ENCODE peak calls at places on chromosomes 16 and 17, in eight cellular contexts. One of them, this sample, is unnamed.

GRCh38 chr17:79457889-79458288 is 153.0 kb downstream of the RBFOX3 start:
- DNase-seq in mammary epithelial cell: no peak
- DNase-seq in GM23248: no peak
- DNase-seq in sigmoid colon: no peak
- DNase-seq in SK-N-MC: no peak
- DNase-seq in fibroblast of pulmonary artery: no peak
- DNase-seq in HCT116: no peak
- DNase-seq in prostate gland: no peak
- DNase-seq in this sample: no peak

GRCh38 chr17:32881054-32881453 is 4.1 kb upstream of the MYO1D start:
- DNase-seq in mammary epithelial cell: no peak
- DNase-seq in GM23248: peak
- DNase-seq in sigmoid colon: no peak
- DNase-seq in SK-N-MC: no peak
- DNase-seq in fibroblast of pulmonary artery: no peak
- DNase-seq in HCT116: no peak
- DNase-seq in prostate gland: no peak
- DNase-seq in this sample: no peak

GRCh38 chr17:1997146-1997586 is 28.0 kb downstream of the RTN4RL1 start:
- DNase-seq in mammary epithelial cell: peak
- DNase-seq in GM23248: no peak
- DNase-seq in sigmoid colon: no peak
- DNase-seq in SK-N-MC: no peak
- DNase-seq in fibroblast of pulmonary artery: no peak
- DNase-seq in HCT116: no peak
- DNase-seq in prostate gland: peak
- DNase-seq in this sample: no peak

GRCh38 chr17:75124041-75124818 is 7.3 kb downstream of the NT5C start:
- DNase-seq in mammary epithelial cell: peak
- DNase-seq in GM23248: peak
- DNase-seq in sigmoid colon: no peak
- DNase-seq in SK-N-MC: no peak
- DNase-seq in fibroblast of pulmonary artery: peak
- DNase-seq in HCT116: peak
- DNase-seq in prostate gland: peak
- DNase-seq in this sample: peak

GRCh38 chr16:65740716-65741115 is 618.9 kb upstream of the CDH11 start:
- DNase-seq in mammary epithelial cell: no peak
- DNase-seq in GM23248: peak
- DNase-seq in sigmoid colon: no peak
- DNase-seq in SK-N-MC: no peak
- DNase-seq in fibroblast of pulmonary artery: peak
- DNase-seq in HCT116: no peak
- DNase-seq in prostate gland: no peak
- DNase-seq in this sample: peak

GRCh38 chr16:70662991-70663523 is 16.7 kb downstream of the IL34 start:
- DNase-seq in mammary epithelial cell: no peak
- DNase-seq in GM23248: no peak
- DNase-seq in sigmoid colon: peak
- DNase-seq in SK-N-MC: no peak
- DNase-seq in fibroblast of pulmonary artery: no peak
- DNase-seq in HCT116: no peak
- DNase-seq in prostate gland: no peak
- DNase-seq in this sample: no peak

GRCh38 chr17:9360610-9361571 is 214.7 kb downstream of the STX8 start:
- DNase-seq in mammary epithelial cell: peak
- DNase-seq in GM23248: peak
- DNase-seq in sigmoid colon: peak
- DNase-seq in SK-N-MC: no peak
- DNase-seq in fibroblast of pulmonary artery: peak
- DNase-seq in HCT116: no peak
- DNase-seq in prostate gland: no peak
- DNase-seq in this sample: peak

GRCh38 chr17:77388384-77389306 is 247.9 kb downstream of the SEC14L1 start:
- DNase-seq in mammary epithelial cell: no peak
- DNase-seq in GM23248: peak
- DNase-seq in sigmoid colon: no peak
- DNase-seq in SK-N-MC: no peak
- DNase-seq in fibroblast of pulmonary artery: no peak
- DNase-seq in HCT116: no peak
- DNase-seq in prostate gland: no peak
- DNase-seq in this sample: no peak

GRCh38 chr16:75311383-75311938 is 60.0 kb upstream of the BCAR1 start:
- DNase-seq in mammary epithelial cell: no peak
- DNase-seq in GM23248: peak
- DNase-seq in sigmoid colon: peak
- DNase-seq in SK-N-MC: no peak
- DNase-seq in fibroblast of pulmonary artery: peak
- DNase-seq in HCT116: no peak
- DNase-seq in prostate gland: no peak
- DNase-seq in this sample: peak

GRCh38 chr16:1152123-1152638 is 725 bp upstream of the CACNA1H start:
- DNase-seq in mammary epithelial cell: no peak
- DNase-seq in GM23248: peak
- DNase-seq in sigmoid colon: peak
- DNase-seq in SK-N-MC: no peak
- DNase-seq in fibroblast of pulmonary artery: no peak
- DNase-seq in HCT116: no peak
- DNase-seq in prostate gland: no peak
- DNase-seq in this sample: no peak

GRCh38 chr16:88975511-88976061 is 1.4 kb downstream of the CBFA2T3 start:
- DNase-seq in mammary epithelial cell: no peak
- DNase-seq in GM23248: peak
- DNase-seq in sigmoid colon: no peak
- DNase-seq in SK-N-MC: no peak
- DNase-seq in fibroblast of pulmonary artery: no peak
- DNase-seq in HCT116: no peak
- DNase-seq in prostate gland: no peak
- DNase-seq in this sample: no peak

GRCh38 chr17:19876524-19877161 is 8.9 kb upstream of the ULK2 start:
- DNase-seq in mammary epithelial cell: no peak
- DNase-seq in GM23248: no peak
- DNase-seq in sigmoid colon: peak
- DNase-seq in SK-N-MC: no peak
- DNase-seq in fibroblast of pulmonary artery: no peak
- DNase-seq in HCT116: no peak
- DNase-seq in prostate gland: no peak
- DNase-seq in this sample: no peak

GRCh38 chr16:4989391-4990006 is 31.4 kb downstream of the SEC14L5 start:
- DNase-seq in mammary epithelial cell: no peak
- DNase-seq in GM23248: no peak
- DNase-seq in sigmoid colon: no peak
- DNase-seq in SK-N-MC: no peak
- DNase-seq in fibroblast of pulmonary artery: no peak
- DNase-seq in HCT116: no peak
- DNase-seq in prostate gland: no peak
- DNase-seq in this sample: no peak

GRCh38 chr17:17994770-17995169 is 22.1 kb downstream of the DRC3 start:
- DNase-seq in mammary epithelial cell: no peak
- DNase-seq in GM23248: peak
- DNase-seq in sigmoid colon: no peak
- DNase-seq in SK-N-MC: no peak
- DNase-seq in fibroblast of pulmonary artery: no peak
- DNase-seq in HCT116: no peak
- DNase-seq in prostate gland: no peak
- DNase-seq in this sample: peak

GRCh38 chr16:50384500-50385122 is 15.8 kb upstream of the BRD7 start:
- DNase-seq in mammary epithelial cell: no peak
- DNase-seq in GM23248: no peak
- DNase-seq in sigmoid colon: no peak
- DNase-seq in SK-N-MC: no peak
- DNase-seq in fibroblast of pulmonary artery: no peak
- DNase-seq in HCT116: no peak
- DNase-seq in prostate gland: no peak
- DNase-seq in this sample: no peak

GRCh38 chr16:50386139-50386538 is 17.4 kb upstream of the BRD7 start:
- DNase-seq in mammary epithelial cell: no peak
- DNase-seq in GM23248: no peak
- DNase-seq in sigmoid colon: no peak
- DNase-seq in SK-N-MC: no peak
- DNase-seq in fibroblast of pulmonary artery: no peak
- DNase-seq in HCT116: no peak
- DNase-seq in prostate gland: no peak
- DNase-seq in this sample: no peak

GRCh38 chr16:50388491-50388890 is 19.7 kb upstream of the BRD7 start:
- DNase-seq in mammary epithelial cell: no peak
- DNase-seq in GM23248: no peak
- DNase-seq in sigmoid colon: no peak
- DNase-seq in SK-N-MC: no peak
- DNase-seq in fibroblast of pulmonary artery: no peak
- DNase-seq in HCT116: no peak
- DNase-seq in prostate gland: no peak
- DNase-seq in this sample: no peak

GRCh38 chr16:50389900-50390896 is 21.4 kb upstream of the BRD7 start:
- DNase-seq in mammary epithelial cell: no peak
- DNase-seq in GM23248: no peak
- DNase-seq in sigmoid colon: no peak
- DNase-seq in SK-N-MC: no peak
- DNase-seq in fibroblast of pulmonary artery: no peak
- DNase-seq in HCT116: no peak
- DNase-seq in prostate gland: no peak
- DNase-seq in this sample: no peak

GRCh38 chr16:50386819-50387218 is 18.0 kb upstream of the BRD7 start:
- DNase-seq in mammary epithelial cell: no peak
- DNase-seq in GM23248: no peak
- DNase-seq in sigmoid colon: no peak
- DNase-seq in SK-N-MC: no peak
- DNase-seq in fibroblast of pulmonary artery: no peak
- DNase-seq in HCT116: no peak
- DNase-seq in prostate gland: no peak
- DNase-seq in this sample: no peak
- H3K4me3 ChIP-seq in mammary epithelial cell: no peak
- H3K4me3 ChIP-seq in GM23248: no peak
- H3K4me3 ChIP-seq in sigmoid colon: no peak
- H3K4me3 ChIP-seq in SK-N-MC: no peak
- H3K4me3 ChIP-seq in fibroblast of pulmonary artery: no peak
- H3K4me3 ChIP-seq in HCT116: no peak
- H3K4me3 ChIP-seq in prostate gland: no peak
- H3K4me3 ChIP-seq in this sample: no peak

DNA sequence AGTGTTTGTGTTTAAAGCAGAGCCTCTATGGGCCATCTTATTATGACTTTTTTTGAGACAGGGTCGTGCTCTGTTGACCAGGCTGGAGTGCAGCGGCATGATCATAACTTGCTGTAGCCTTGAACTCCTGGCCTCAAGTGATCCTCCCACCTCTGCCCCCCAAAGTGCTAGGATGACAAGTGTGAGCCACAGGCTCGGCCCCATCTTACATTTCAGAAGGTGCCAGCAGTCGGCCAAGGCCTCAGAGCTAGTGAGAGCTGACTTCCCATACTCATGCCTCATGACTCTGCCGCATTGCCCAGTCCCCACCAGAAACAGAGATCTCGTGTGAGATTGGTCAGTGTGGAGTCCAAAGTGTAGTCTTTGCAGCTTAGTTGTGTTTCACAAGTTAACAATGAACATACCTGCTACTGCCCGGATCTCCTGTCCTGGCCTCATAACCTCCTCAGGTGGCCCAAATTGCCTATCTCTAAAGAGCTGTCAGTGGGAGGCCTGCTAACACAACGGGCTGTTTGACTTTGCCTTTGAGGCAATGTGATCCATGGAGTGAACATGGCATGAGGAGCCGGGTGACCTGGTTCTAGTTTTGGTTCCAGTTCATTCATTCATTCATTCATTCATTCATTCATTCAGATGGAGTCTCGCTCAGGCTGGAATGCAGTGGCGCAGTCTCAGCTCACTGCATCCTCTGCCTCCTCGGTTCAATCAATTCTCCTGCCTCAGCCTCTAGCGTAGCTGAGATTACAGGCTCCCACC is 13.7 kb downstream of the MINK1 start:
- DNase-seq in mammary epithelial cell: no peak
- DNase-seq in GM23248: no peak
- DNase-seq in sigmoid colon: no peak
- DNase-seq in SK-N-MC: no peak
- DNase-seq in fibroblast of pulmonary artery: no peak
- DNase-seq in HCT116: no peak
- DNase-seq in prostate gland: no peak
- DNase-seq in this sample: no peak
- H3K4me3 ChIP-seq in mammary epithelial cell: no peak
- H3K4me3 ChIP-seq in GM23248: no peak
- H3K4me3 ChIP-seq in sigmoid colon: no peak
- H3K4me3 ChIP-seq in SK-N-MC: no peak
- H3K4me3 ChIP-seq in fibroblast of pulmonary artery: no peak
- H3K4me3 ChIP-seq in HCT116: no peak
- H3K4me3 ChIP-seq in prostate gland: no peak
- H3K4me3 ChIP-seq in this sample: no peak

DNA sequence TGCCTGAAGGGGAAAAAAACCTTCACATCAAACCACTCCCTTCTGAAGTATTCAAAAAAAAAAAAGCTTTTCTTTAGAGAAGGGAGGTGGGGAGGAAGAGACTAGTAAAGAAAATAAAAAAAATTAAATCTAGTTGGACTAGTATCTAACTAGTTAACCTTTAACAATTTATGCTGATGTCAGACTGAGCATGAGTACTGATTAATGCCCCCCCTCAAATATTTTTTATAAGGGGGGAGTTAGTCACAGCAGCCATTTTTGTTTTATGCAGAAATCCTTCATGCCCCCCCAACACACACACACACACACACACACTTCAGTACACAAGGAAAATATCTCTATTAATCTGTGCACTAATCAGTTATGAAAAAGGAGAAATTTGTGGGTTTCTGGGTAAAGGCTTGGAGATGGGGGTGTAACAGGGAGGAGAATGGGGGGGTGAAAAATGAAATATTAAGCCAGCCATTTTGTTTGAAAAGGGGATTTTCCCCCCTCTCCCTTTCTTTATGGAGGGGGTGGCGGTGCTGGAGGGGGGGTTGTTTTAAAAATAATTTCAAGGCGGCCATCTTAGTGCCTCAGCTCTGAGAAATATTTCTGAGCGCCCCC is 4.7 kb upstream of the CHD3 start:
- DNase-seq in mammary epithelial cell: no peak
- DNase-seq in GM23248: peak
- DNase-seq in sigmoid colon: no peak
- DNase-seq in SK-N-MC: no peak
- DNase-seq in fibroblast of pulmonary artery: peak
- DNase-seq in HCT116: no peak
- DNase-seq in prostate gland: no peak
- DNase-seq in this sample: peak
- H3K4me3 ChIP-seq in mammary epithelial cell: peak
- H3K4me3 ChIP-seq in GM23248: peak
- H3K4me3 ChIP-seq in sigmoid colon: peak
- H3K4me3 ChIP-seq in SK-N-MC: peak
- H3K4me3 ChIP-seq in fibroblast of pulmonary artery: peak
- H3K4me3 ChIP-seq in HCT116: peak
- H3K4me3 ChIP-seq in prostate gland: peak
- H3K4me3 ChIP-seq in this sample: peak

DNA sequence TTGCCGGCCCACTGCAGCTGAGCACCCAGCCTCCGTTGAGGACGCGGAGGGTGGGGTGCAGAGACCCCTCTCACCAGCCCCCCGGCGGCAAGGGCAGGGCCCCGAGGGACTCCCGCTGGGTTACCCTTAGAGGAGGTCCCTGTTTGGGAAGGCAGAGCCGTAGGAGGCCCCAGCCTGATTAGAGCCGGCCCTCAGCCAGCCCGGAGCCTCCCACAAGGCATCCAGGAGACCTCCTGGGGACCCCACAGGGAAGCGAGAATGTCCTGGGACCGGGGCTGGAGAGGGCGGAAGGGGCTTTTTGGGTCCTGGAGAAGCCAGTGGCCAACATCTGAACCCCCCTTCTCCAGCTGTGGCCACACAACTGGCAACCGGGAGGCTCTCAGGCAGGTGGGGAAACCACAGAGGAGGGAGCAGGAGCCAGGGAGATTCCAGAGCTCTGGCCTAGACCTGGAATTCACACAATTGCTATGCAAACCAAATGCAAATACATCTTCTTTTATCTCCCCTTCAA is 21.7 kb upstream of the SP6 start:
- DNase-seq in mammary epithelial cell: peak
- DNase-seq in GM23248: no peak
- DNase-seq in sigmoid colon: no peak
- DNase-seq in SK-N-MC: no peak
- DNase-seq in fibroblast of pulmonary artery: no peak
- DNase-seq in HCT116: no peak
- DNase-seq in prostate gland: no peak
- DNase-seq in this sample: peak
- H3K4me3 ChIP-seq in mammary epithelial cell: no peak
- H3K4me3 ChIP-seq in GM23248: peak
- H3K4me3 ChIP-seq in sigmoid colon: no peak
- H3K4me3 ChIP-seq in SK-N-MC: no peak
- H3K4me3 ChIP-seq in fibroblast of pulmonary artery: no peak
- H3K4me3 ChIP-seq in HCT116: no peak
- H3K4me3 ChIP-seq in prostate gland: no peak
- H3K4me3 ChIP-seq in this sample: no peak